ENCODE peak calls at places on chromosomes 13 and 19, in six cellular contexts. One of them, this sample, is unnamed.

GRCh38 chr13:52127378-52127777 is 1.5 kb downstream of the NEK5 start:
- DNase-seq in Caco-2: no peak
- DNase-seq in Peyer's patch: no peak
- DNase-seq in GM13976: no peak
- DNase-seq in gastrocnemius medialis: no peak
- DNase-seq in stomach: no peak
- DNase-seq in this sample: no peak

GRCh38 chr13:110559429-110559943 is 2.0 kb downstream of the RAB20 start:
- DNase-seq in Caco-2: no peak
- DNase-seq in GM13976: no peak
- DNase-seq in Peyer's patch: no peak
- DNase-seq in stomach: peak
- DNase-seq in gastrocnemius medialis: no peak
- DNase-seq in this sample: no peak

GRCh38 chr19:35320285-35320706 is 8.7 kb upstream of the CD22 start:
- DNase-seq in Caco-2: no peak
- DNase-seq in stomach: no peak
- DNase-seq in gastrocnemius medialis: no peak
- DNase-seq in Peyer's patch: peak
- DNase-seq in GM13976: no peak
- DNase-seq in this sample: no peak

GRCh38 chr19:51916167-51916566 is 11.1 kb upstream of the ZNF613 start:
- DNase-seq in gastrocnemius medialis: no peak
- DNase-seq in Caco-2: no peak
- DNase-seq in stomach: no peak
- DNase-seq in Peyer's patch: no peak
- DNase-seq in GM13976: no peak
- DNase-seq in this sample: no peak

GRCh38 chr13:41995946-41996345 is 35.0 kb upstream of the VWA8 start:
- DNase-seq in GM13976: peak
- DNase-seq in Peyer's patch: no peak
- DNase-seq in gastrocnemius medialis: no peak
- DNase-seq in Caco-2: no peak
- DNase-seq in stomach: no peak
- DNase-seq in this sample: peak

GRCh38 chr19:35533822-35534521 is 716 bp downstream of the GAPDHS start:
- DNase-seq in Caco-2: no peak
- DNase-seq in GM13976: peak
- DNase-seq in gastrocnemius medialis: no peak
- DNase-seq in stomach: peak
- DNase-seq in Peyer's patch: peak
- DNase-seq in this sample: peak

GRCh38 chr19:15432018-15432494 is 13.3 kb upstream of the AKAP8L start:
- DNase-seq in Peyer's patch: no peak
- DNase-seq in gastrocnemius medialis: no peak
- DNase-seq in GM13976: peak
- DNase-seq in Caco-2: no peak
- DNase-seq in stomach: no peak
- DNase-seq in this sample: peak

GRCh38 chr13:110447801-110448200 is 113.7 kb downstream of the RAB20 start:
- DNase-seq in Caco-2: peak
- DNase-seq in GM13976: no peak
- DNase-seq in stomach: no peak
- DNase-seq in gastrocnemius medialis: no peak
- DNase-seq in Peyer's patch: no peak
- DNase-seq in this sample: no peak

GRCh38 chr13:78054152-78054551 is 135.5 kb upstream of the EDNRB start:
- DNase-seq in Caco-2: no peak
- DNase-seq in gastrocnemius medialis: no peak
- DNase-seq in stomach: no peak
- DNase-seq in GM13976: no peak
- DNase-seq in Peyer's patch: no peak
- DNase-seq in this sample: no peak

GRCh38 chr13:85729296-85729695 is 69.9 kb downstream of the SLITRK6 start:
- DNase-seq in stomach: no peak
- DNase-seq in Caco-2: no peak
- DNase-seq in GM13976: no peak
- DNase-seq in gastrocnemius medialis: no peak
- DNase-seq in Peyer's patch: no peak
- DNase-seq in this sample: no peak

GRCh38 chr13:51539887-51540286 is 44.4 kb upstream of the WDFY2 start:
- DNase-seq in Caco-2: no peak
- DNase-seq in GM13976: no peak
- DNase-seq in gastrocnemius medialis: no peak
- DNase-seq in stomach: no peak
- DNase-seq in Peyer's patch: no peak
- DNase-seq in this sample: no peak

GRCh38 chr13:105363747-105364177 is 1171.7 kb downstream of the EFNB2 start:
- DNase-seq in stomach: no peak
- DNase-seq in Caco-2: no peak
- DNase-seq in gastrocnemius medialis: no peak
- DNase-seq in GM13976: no peak
- DNase-seq in Peyer's patch: no peak
- DNase-seq in this sample: no peak

GRCh38 chr13:109874444-109874920 is 88.1 kb upstream of the IRS2 start:
- DNase-seq in gastrocnemius medialis: no peak
- DNase-seq in GM13976: no peak
- DNase-seq in Caco-2: no peak
- DNase-seq in stomach: no peak
- DNase-seq in Peyer's patch: no peak
- DNase-seq in this sample: no peak

GRCh38 chr13:70173236-70173959 is 65.1 kb upstream of the KLHL1 start:
- DNase-seq in stomach: no peak
- DNase-seq in gastrocnemius medialis: no peak
- DNase-seq in Caco-2: no peak
- DNase-seq in GM13976: no peak
- DNase-seq in Peyer's patch: no peak
- DNase-seq in this sample: no peak

GRCh38 chr19:41792513-41793413 is 3.6 kb upstream of the CEACAM3 start:
- DNase-seq in gastrocnemius medialis: no peak
- DNase-seq in GM13976: peak
- DNase-seq in Peyer's patch: peak
- DNase-seq in Caco-2: peak
- DNase-seq in stomach: peak
- DNase-seq in this sample: peak

GRCh38 chr13:45439781-45440462 is 21.7 kb upstream of the SLC25A30 start:
- DNase-seq in Peyer's patch: no peak
- DNase-seq in stomach: no peak
- DNase-seq in Caco-2: no peak
- DNase-seq in gastrocnemius medialis: no peak
- DNase-seq in GM13976: no peak
- DNase-seq in this sample: no peak

GRCh38 chr13:106981050-106981449 is 413.1 kb upstream of the ARGLU1 start:
- DNase-seq in GM13976: no peak
- DNase-seq in Peyer's patch: no peak
- DNase-seq in Caco-2: no peak
- DNase-seq in stomach: no peak
- DNase-seq in gastrocnemius medialis: no peak
- DNase-seq in this sample: no peak

GRCh38 chr19:18496167-18496979 is 25.5 kb downstream of the ELL start:
- DNase-seq in gastrocnemius medialis: no peak
- DNase-seq in Peyer's patch: peak
- DNase-seq in GM13976: peak
- DNase-seq in Caco-2: no peak
- DNase-seq in stomach: peak
- DNase-seq in this sample: peak

GRCh38 chr13:104382941-104383340 is 1316.7 kb upstream of the SLC10A2 start:
- DNase-seq in Caco-2: no peak
- DNase-seq in GM13976: no peak
- DNase-seq in stomach: no peak
- DNase-seq in gastrocnemius medialis: no peak
- DNase-seq in Peyer's patch: no peak
- DNase-seq in this sample: no peak

GRCh38 chr13:108346376-108346775 is 76.9 kb downstream of the TNFSF13B start:
- DNase-seq in Peyer's patch: no peak
- DNase-seq in stomach: no peak
- DNase-seq in GM13976: no peak
- DNase-seq in gastrocnemius medialis: no peak
- DNase-seq in Caco-2: no peak
- DNase-seq in this sample: no peak

GRCh38 chr13:28046981-28047380 is 53.4 kb downstream of the FLT3 start:
- DNase-seq in gastrocnemius medialis: no peak
- DNase-seq in Caco-2: no peak
- DNase-seq in GM13976: no peak
- DNase-seq in Peyer's patch: no peak
- DNase-seq in stomach: no peak
- DNase-seq in this sample: no peak

GRCh38 chr13:21799671-21800070 is 128.8 kb downstream of the FGF9 start:
- DNase-seq in Caco-2: no peak
- DNase-seq in gastrocnemius medialis: no peak
- DNase-seq in stomach: no peak
- DNase-seq in GM13976: no peak
- DNase-seq in Peyer's patch: no peak
- DNase-seq in this sample: no peak

GRCh38 chr13:46341112-46341711 is 45.8 kb downstream of the RUBCNL start:
- DNase-seq in stomach: no peak
- DNase-seq in Peyer's patch: no peak
- DNase-seq in GM13976: peak
- DNase-seq in gastrocnemius medialis: no peak
- DNase-seq in Caco-2: no peak
- DNase-seq in this sample: peak

GRCh38 chr19:28606269-28607032 is 606.5 kb downstream of the UQCRFS1 start:
- DNase-seq in GM13976: no peak
- DNase-seq in Caco-2: no peak
- DNase-seq in Peyer's patch: no peak
- DNase-seq in gastrocnemius medialis: no peak
- DNase-seq in stomach: no peak
- DNase-seq in this sample: no peak

GRCh38 chr19:11510444-11510843 is 4.8 kb upstream of the ZNF653 start:
- DNase-seq in GM13976: no peak
- DNase-seq in Peyer's patch: no peak
- DNase-seq in stomach: no peak
- DNase-seq in Caco-2: no peak
- DNase-seq in gastrocnemius medialis: no peak
- DNase-seq in this sample: no peak

GRCh38 chr13:35283856-35284255 is 192.6 kb downstream of the MAB21L1 start:
- DNase-seq in gastrocnemius medialis: no peak
- DNase-seq in stomach: no peak
- DNase-seq in Peyer's patch: no peak
- DNase-seq in GM13976: no peak
- DNase-seq in Caco-2: no peak
- DNase-seq in this sample: no peak

GRCh38 chr19:56120371-56121179 is 520 bp downstream of the ZNF787 start:
- DNase-seq in GM13976: peak
- DNase-seq in gastrocnemius medialis: peak
- DNase-seq in Peyer's patch: peak
- DNase-seq in stomach: peak
- DNase-seq in Caco-2: peak
- DNase-seq in this sample: peak
- TF ChIP-seq CTCF in GM13976: peak
- TF ChIP-seq CTCF in gastrocnemius medialis: peak
- TF ChIP-seq CTCF in Peyer's patch: peak
- TF ChIP-seq CTCF in stomach: no peak
- TF ChIP-seq CTCF in Caco-2: no peak
- TF ChIP-seq CTCF in this sample: no peak

GRCh38 chr19:45187421-45188100 is 9.0 kb downstream of the BLOC1S3 start:
- DNase-seq in Caco-2: peak
- DNase-seq in gastrocnemius medialis: no peak
- DNase-seq in stomach: no peak
- DNase-seq in Peyer's patch: no peak
- DNase-seq in GM13976: peak
- DNase-seq in this sample: peak
- TF ChIP-seq CTCF in Caco-2: peak
- TF ChIP-seq CTCF in gastrocnemius medialis: peak
- TF ChIP-seq CTCF in stomach: peak
- TF ChIP-seq CTCF in Peyer's patch: peak
- TF ChIP-seq CTCF in GM13976: peak
- TF ChIP-seq CTCF in this sample: peak

GRCh38 chr19:30049226-30049625 is 107.2 kb downstream of the URI1 start:
- DNase-seq in Caco-2: no peak
- DNase-seq in stomach: no peak
- DNase-seq in gastrocnemius medialis: no peak
- DNase-seq in Peyer's patch: no peak
- DNase-seq in GM13976: no peak
- DNase-seq in this sample: no peak

GRCh38 chr19:30044273-30045259 is 102.5 kb downstream of the URI1 start:
- DNase-seq in GM13976: no peak
- DNase-seq in Caco-2: no peak
- DNase-seq in stomach: no peak
- DNase-seq in Peyer's patch: no peak
- DNase-seq in gastrocnemius medialis: no peak
- DNase-seq in this sample: no peak

GRCh38 chr19:30049844-30050667 is 108.0 kb downstream of the URI1 start:
- DNase-seq in Caco-2: no peak
- DNase-seq in gastrocnemius medialis: no peak
- DNase-seq in GM13976: no peak
- DNase-seq in Peyer's patch: no peak
- DNase-seq in stomach: no peak
- DNase-seq in this sample: no peak

GRCh38 chr19:30047355-30047895 is 105.4 kb downstream of the URI1 start:
- DNase-seq in gastrocnemius medialis: no peak
- DNase-seq in GM13976: no peak
- DNase-seq in Caco-2: no peak
- DNase-seq in Peyer's patch: no peak
- DNase-seq in stomach: no peak
- DNase-seq in this sample: no peak

DNA sequence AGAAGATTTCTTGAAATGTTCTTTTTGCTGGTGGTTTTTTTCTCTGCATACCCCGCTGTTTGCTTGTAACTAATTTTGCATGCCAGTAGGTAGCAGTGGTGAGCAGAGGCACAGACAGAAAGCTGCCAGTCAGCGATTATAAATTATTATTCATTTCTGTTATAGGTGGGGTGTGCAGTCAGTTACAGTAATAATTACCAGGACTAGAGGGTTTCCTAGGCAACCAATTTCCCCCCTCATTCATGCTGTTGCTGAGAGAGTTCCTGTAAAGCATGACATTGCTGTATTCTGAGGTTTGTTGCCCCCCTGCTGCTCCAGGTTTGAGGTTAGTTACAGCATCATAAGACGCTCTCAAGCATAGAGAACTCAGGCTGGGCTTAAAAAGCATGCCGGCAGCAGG is 104.5 kb downstream of the URI1 start:
- DNase-seq in Peyer's patch: no peak
- DNase-seq in GM13976: no peak
- DNase-seq in stomach: no peak
- DNase-seq in gastrocnemius medialis: no peak
- DNase-seq in Caco-2: no peak
- DNase-seq in this sample: peak
- TF ChIP-seq CTCF in Peyer's patch: peak
- TF ChIP-seq CTCF in GM13976: peak
- TF ChIP-seq CTCF in stomach: no peak
- TF ChIP-seq CTCF in gastrocnemius medialis: no peak
- TF ChIP-seq CTCF in Caco-2: peak
- TF ChIP-seq CTCF in this sample: peak

GRCh38 chr13:36512771-36513170 is 80.5 kb downstream of the CCNA1 start:
- DNase-seq in Caco-2: no peak
- DNase-seq in GM13976: no peak
- DNase-seq in stomach: no peak
- DNase-seq in Peyer's patch: no peak
- DNase-seq in gastrocnemius medialis: no peak
- DNase-seq in this sample: no peak

DNA sequence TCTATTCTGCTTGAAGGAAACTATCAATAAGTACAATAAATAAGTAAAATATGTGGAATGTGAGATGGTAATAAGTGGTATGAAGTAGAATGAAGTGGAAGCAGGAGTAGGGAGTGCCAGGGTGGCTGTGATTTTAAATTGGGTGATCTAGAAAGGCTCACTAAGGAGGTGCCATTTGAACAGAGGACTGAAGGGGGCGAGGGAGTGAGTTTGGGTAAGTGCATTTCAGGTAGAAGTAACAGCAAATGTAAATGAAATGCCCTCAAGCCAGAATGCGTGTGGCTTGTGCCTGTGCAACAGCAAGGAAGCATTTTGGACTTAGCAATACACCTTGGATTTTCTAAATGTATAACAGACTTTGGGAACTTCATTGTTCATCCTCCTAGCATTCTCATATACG is 77.1 kb downstream of the CCNA1 start:
- DNase-seq in gastrocnemius medialis: no peak
- DNase-seq in Peyer's patch: no peak
- DNase-seq in Caco-2: no peak
- DNase-seq in stomach: no peak
- DNase-seq in GM13976: no peak
- DNase-seq in this sample: no peak
- TF ChIP-seq CTCF in gastrocnemius medialis: no peak
- TF ChIP-seq CTCF in Peyer's patch: no peak
- TF ChIP-seq CTCF in Caco-2: no peak
- TF ChIP-seq CTCF in stomach: no peak
- TF ChIP-seq CTCF in GM13976: no peak
- TF ChIP-seq CTCF in this sample: no peak

This sample was measured in GM20000.